ENCODE peak calls at places on chromosomes 7 and 10, in seven cellular contexts. H, X, T, Z, M, R and K are unnamed samples.

GRCh38 chr7:150473902-150474301 is 23.5 kb downstream of the GIMAP8 start:
- DNase-seq in H (no peak), X (no peak), T (no peak), Z (no peak), M (no peak), R (no peak), K (no peak)

GRCh38 chr7:85479918-85480658 is 293.2 kb upstream of the SEMA3D start:
- DNase-seq in H (no peak), X (no peak), T (peak; percentile 86), Z (peak; percentile 23), M (no peak), R (no peak), K (no peak)

GRCh38 chr7:151822541-151823181 is 54.3 kb downstream of the PRKAG2 start:
- DNase-seq in H (no peak), X (no peak), T (no peak), Z (no peak), M (peak; percentile 45), R (no peak), K (no peak)

GRCh38 chr7:90706067-90706716 is 110.1 kb downstream of the CDK14 start:
- DNase-seq in H (no peak), X (no peak), T (no peak), Z (peak; percentile 70), M (no peak), R (peak; percentile 80), K (no peak)

GRCh38 chr10:3886666-3887251 is 101.8 kb upstream of the KLF6 start:
- DNase-seq in H (no peak), X (no peak), T (peak; percentile 94), Z (peak; percentile 96), M (peak; percentile 88), R (no peak), K (no peak)

GRCh38 chr7:128121731-128122576 is 90.7 kb upstream of the LRRC4 start:
- DNase-seq in H (no peak), X (peak; percentile 81), T (peak; percentile 62), Z (no peak), M (peak; percentile 92), R (no peak), K (no peak)

GRCh38 chr10:72087969-72088878 is at the start of gene SPOCK2:
- DNase-seq in H (no peak), X (no peak), T (peak; percentile 39), Z (no peak), M (peak; percentile 89), R (no peak), K (peak; percentile 77)

GRCh38 chr10:78727728-78728127 is 341.0 kb upstream of the ZMIZ1 start:
- DNase-seq in H (peak; percentile 74), X (no peak), T (no peak), Z (no peak), M (no peak), R (no peak), K (no peak)

GRCh38 chr7:30274641-30275040 is 9.8 kb upstream of the ZNRF2 start:
- DNase-seq in H (no peak), X (no peak), T (no peak), Z (no peak), M (no peak), R (peak; percentile 73), K (no peak)

GRCh38 chr10:61271127-61271780 is 181.9 kb downstream of the TMEM26 start:
- DNase-seq in H (no peak), X (no peak), T (peak; percentile 79), Z (peak; percentile 84), M (peak; percentile 49), R (no peak), K (no peak)

GRCh38 chr7:103752995-103753394 is 236.5 kb downstream of the RELN start:
- DNase-seq in H (no peak), X (no peak), T (peak; percentile 19), Z (peak; percentile 27), M (no peak), R (peak; percentile 43), K (no peak)

GRCh38 chr10:97517778-97518561 is 19.2 kb downstream of the UBTD1 start:
- DNase-seq in H (no peak), X (no peak), T (peak; percentile 15), Z (no peak), M (no peak), R (no peak), K (no peak)

GRCh38 chr7:351256-351655 is 61.3 kb downstream of the FOXL3 start:
- DNase-seq in H (no peak), X (no peak), T (no peak), Z (no peak), M (no peak), R (no peak), K (peak; percentile 39)

GRCh38 chr7:1223196-1224092 is 9.2 kb upstream of the UNCX start:
- DNase-seq in H (peak; percentile 16), X (no peak), T (no peak), Z (no peak), M (peak; percentile 75), R (no peak), K (no peak)

GRCh38 chr10:75400163-75400768 is 1.3 kb downstream of the ZNF503 start:
- DNase-seq in H (peak; percentile 53), X (no peak), T (peak; percentile 69), Z (no peak), M (peak; percentile 96), R (no peak), K (no peak)

GRCh38 chr10:101843032-101843991 is at the start of gene KCNIP2:
- DNase-seq in H (peak; percentile 58), X (no peak), T (no peak), Z (no peak), M (no peak), R (peak; percentile 72), K (peak; percentile 34)

GRCh38 chr7:91137447-91137846 is 126.8 kb upstream of the FZD1 start:
- DNase-seq in H (peak; percentile 15), X (no peak), T (no peak), Z (no peak), M (no peak), R (peak; percentile 53), K (no peak)

GRCh38 chr7:23971031-23971430 is 261.0 kb downstream of the STK31 start:
- DNase-seq in H (no peak), X (no peak), T (no peak), Z (no peak), M (no peak), R (no peak), K (no peak)

GRCh38 chr7:66558660-66559465 is 69.8 kb upstream of the KCTD7 start:
- DNase-seq in H (no peak), X (no peak), T (peak; percentile 43), Z (no peak), M (peak; percentile 86), R (no peak), K (no peak)
- H3K36me3 ChIP-seq in H (peaks cover 10% of the 10 kb centered on the region), X (peaks cover 47% of the 10 kb centered on the region), T (peaks cover 20% of the 10 kb centered on the region), Z (peaks cover 33% of the 10 kb centered on the region), M (peaks cover 30% of the 10 kb centered on the region), R (peaks cover 17% of the 10 kb centered on the region), K (peaks cover 19% of the 10 kb centered on the region)

GRCh38 chr10:85925201-85925750 is 441.3 kb downstream of the GRID1 start:
- DNase-seq in H (no peak), X (peak; percentile 90), T (no peak), Z (no peak), M (no peak), R (no peak), K (no peak)

GRCh38 chr10:85921789-85922188 is 444.8 kb downstream of the GRID1 start:
- DNase-seq in H (no peak), X (no peak), T (no peak), Z (no peak), M (no peak), R (no peak), K (no peak)

GRCh38 chr10:85920311-85920710 is 446.3 kb downstream of the GRID1 start:
- DNase-seq in H (no peak), X (peak; percentile 91), T (no peak), Z (no peak), M (no peak), R (no peak), K (no peak)

GRCh38 chr10:85919358-85920022 is 447.1 kb downstream of the GRID1 start:
- DNase-seq in H (no peak), X (peak; percentile 80), T (no peak), Z (no peak), M (no peak), R (no peak), K (no peak)

DNA sequence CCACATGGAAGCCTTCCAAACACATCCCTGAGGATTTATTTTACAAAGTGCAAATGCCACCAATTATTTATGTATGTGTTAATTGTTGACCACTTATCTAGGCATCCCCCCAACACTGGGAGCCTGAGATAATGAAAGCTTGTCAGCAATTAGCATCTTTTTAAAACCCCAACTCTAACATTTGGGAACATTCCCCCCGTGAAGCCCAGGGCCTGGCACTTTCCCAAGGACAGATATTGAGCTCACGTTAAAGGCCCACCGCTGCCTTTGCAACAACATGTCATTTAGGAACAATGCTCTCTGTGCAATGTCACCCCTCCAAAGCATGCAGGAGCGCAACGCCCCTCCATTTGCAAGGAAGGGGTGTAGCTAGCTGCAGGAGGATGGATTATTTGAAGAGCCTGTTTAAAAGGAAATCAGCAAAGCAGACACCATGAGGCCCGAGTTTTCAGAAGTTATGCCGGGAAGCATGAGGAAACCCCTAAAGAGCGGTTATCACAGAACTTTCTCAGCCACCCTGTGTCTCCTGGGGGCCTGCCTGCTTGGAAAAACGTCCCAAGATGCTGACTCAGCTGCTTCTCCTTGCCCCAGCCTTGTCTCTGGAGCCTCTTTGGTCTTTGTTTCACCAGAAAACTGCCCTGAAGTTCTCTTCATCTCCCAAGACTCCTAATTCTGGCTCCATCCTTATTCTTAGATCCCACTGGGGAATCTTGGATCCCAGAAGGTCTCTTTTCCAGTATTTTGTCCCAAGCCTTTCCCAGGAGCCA is 444.0 kb downstream of the GRID1 start:
- DNase-seq in H (no peak), X (peak; percentile 80), T (no peak), Z (no peak), M (no peak), R (no peak), K (no peak)
- H3K27ac ChIP-seq in H (no peak overlapping the region), X (no peak overlapping the region), T (no peak overlapping the region), Z (no peak overlapping the region), M (no peak overlapping the region), R (no peak overlapping the region), K (no peak overlapping the region)

DNA sequence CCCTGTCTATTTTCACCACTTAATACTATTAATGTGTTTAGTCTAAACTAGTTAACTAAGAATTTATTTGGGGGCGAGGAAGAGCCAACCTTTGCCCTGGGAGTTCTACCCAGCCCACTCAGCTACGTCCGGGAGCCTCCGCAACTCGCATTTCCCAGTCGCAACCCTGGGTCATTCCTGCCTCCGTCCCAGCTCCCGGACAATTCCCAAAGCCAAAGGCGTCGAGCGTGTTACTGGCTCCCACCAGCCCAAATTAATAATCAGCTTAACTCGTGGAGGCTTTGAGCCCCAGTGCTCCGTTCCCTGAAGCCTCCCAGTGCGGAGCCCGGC is 25.9 kb downstream of the SKIDA1 start:
- DNase-seq in H (no peak), X (no peak), T (no peak), Z (no peak), M (no peak), R (no peak), K (no peak)
- H3K4me3 ChIP-seq in H (peak overlapping the region; percentile 27), X (peak overlapping the region; percentile 47), T (no peak overlapping the region), Z (no peak overlapping the region), M (no peak overlapping the region), R (no peak overlapping the region), K (no peak overlapping the region)

DNA sequence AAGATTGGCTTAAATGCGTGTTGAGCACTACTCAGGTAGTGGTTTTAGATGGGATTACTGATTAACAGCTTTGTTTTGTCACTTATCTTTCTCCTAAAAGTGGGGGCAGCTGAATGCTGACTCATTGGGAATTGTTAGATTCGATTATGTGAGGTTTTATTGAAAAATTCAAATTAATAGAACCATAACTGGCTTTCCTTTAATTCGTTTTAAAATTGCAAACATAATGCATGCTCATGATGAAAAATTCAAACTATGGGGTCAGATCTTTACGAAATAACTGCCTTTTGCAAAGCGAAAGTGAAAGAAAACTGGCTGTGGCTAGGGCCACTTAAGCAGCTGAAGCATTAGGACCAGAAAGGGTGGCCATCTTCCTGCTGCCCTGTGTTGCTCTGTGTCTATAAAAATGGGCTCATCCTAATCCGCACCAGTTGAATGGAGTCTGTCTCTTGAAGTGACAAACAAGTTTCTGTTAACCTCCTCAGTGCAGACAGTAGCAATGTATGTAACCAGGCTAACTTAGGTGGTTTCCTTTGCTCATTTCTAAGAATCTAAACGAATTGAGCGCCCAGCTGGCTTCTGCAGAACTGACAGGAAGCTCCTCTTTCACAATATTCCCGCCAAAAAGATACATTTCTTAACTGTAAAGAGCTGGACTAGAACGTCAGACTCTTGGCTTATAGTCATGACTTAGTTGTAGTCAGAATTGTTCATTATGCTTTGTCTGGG is 27.8 kb downstream of the DENND10 start:
- DNase-seq in H (no peak), X (no peak), T (peak; percentile 48), Z (peak; percentile 54), M (no peak), R (no peak), K (no peak)
- H3K36me3 ChIP-seq in H (peaks cover 20% of the 10 kb centered on the region), X (peaks cover 52% of the 10 kb centered on the region), T (peaks cover 32% of the 10 kb centered on the region), Z (peaks cover 38% of the 10 kb centered on the region), M (peaks cover 45% of the 10 kb centered on the region), R (peaks cover 15% of the 10 kb centered on the region), K (peaks cover 15% of the 10 kb centered on the region)